ENCODE peak calls at places on chromosomes 12 and 14, in five cellular contexts. I is GM12878, P is SK-N-SH, X is K562, Y is A549. T is an unnamed sample.

GRCh38 chr12:110137786-110138185 is 13.6 kb downstream of the IFT81 start:
- DNase-seq in Y (no peak), I (no peak), X (no peak), P (no peak), T (no peak)

GRCh38 chr12:132360906-132361777 is 31.8 kb upstream of the GALNT9 start:
- DNase-seq in X (no peak), P (no peak), Y (no peak), I (no peak), T (no peak)

GRCh38 chr12:65313704-65314317 is 35.3 kb downstream of the MSRB3 start:
- DNase-seq in X (peak; percentile 3), Y (no peak), I (no peak), P (no peak), T (peak; percentile 47)

GRCh38 chr14:59507063-59507751 is 22.9 kb downstream of the JKAMP start:
- DNase-seq in X (peak; percentile 68), P (peak; percentile 57), I (no peak), Y (peak; percentile 45), T (peak; percentile 53)

GRCh38 chr14:93029911-93030555 is 85.7 kb downstream of the ITPK1 start:
- DNase-seq in I (no peak), Y (no peak), X (no peak), P (no peak), T (peak; percentile 31)

GRCh38 chr12:24854908-24855307 is 94.0 kb downstream of the BCAT1 start:
- DNase-seq in I (no peak), X (peak; percentile 19), P (no peak), Y (no peak), T (peak; percentile 61)

GRCh38 chr12:64018524-64018923 is 174.0 kb downstream of the SRGAP1 start:
- DNase-seq in X (no peak), I (no peak), P (no peak), Y (no peak), T (no peak)

GRCh38 chr14:72745546-72745945 is 148.4 kb downstream of the DPF3 start:
- DNase-seq in X (no peak), P (no peak), I (no peak), Y (peak; percentile 15), T (peak; percentile 89)

GRCh38 chr14:97785495-97785894 is 988.3 kb downstream of the VRK1 start:
- DNase-seq in P (no peak), I (no peak), X (no peak), Y (no peak), T (no peak)

GRCh38 chr14:100816950-100817901 is 8.7 kb upstream of the MEG3 start:
- DNase-seq in P (no peak), Y (no peak), X (no peak), I (no peak), T (no peak)

GRCh38 chr14:99164712-99165111 is 107.3 kb downstream of the BCL11B start:
- DNase-seq in I (no peak), P (no peak), X (no peak), Y (no peak), T (no peak)

GRCh38 chr14:99537399-99537798 is 56.2 kb downstream of the CCNK start:
- DNase-seq in I (no peak), P (no peak), X (no peak), Y (peak; percentile 74), T (peak; percentile 83)

GRCh38 chr14:97544581-97544980 is 747.4 kb downstream of the VRK1 start:
- DNase-seq in Y (no peak), X (no peak), I (peak; percentile 21), P (no peak), T (no peak)

GRCh38 chr14:74251546-74252030 is 12.3 kb downstream of the VSX2 start:
- DNase-seq in X (peak; percentile 78), I (peak; percentile 13), P (peak; percentile 79), Y (peak; percentile 82), T (peak; percentile 69)

GRCh38 chr14:64234877-64235651 is 59.1 kb downstream of the ESR2 start:
- DNase-seq in X (no peak), I (no peak), P (peak; percentile 70), Y (no peak), T (peak; percentile 14)

GRCh38 chr12:14961466-14962155 is at the start of gene ARHGDIB:
- DNase-seq in P (no peak), X (peak; percentile 59), I (peak; percentile 87), Y (no peak), T (no peak)

GRCh38 chr12:14962180-14962579 is 779 bp upstream of the ARHGDIB start:
- DNase-seq in Y (no peak), X (no peak), I (no peak), P (no peak), T (no peak)

GRCh38 chr12:14959916-14960315 is 1.5 kb downstream of the ARHGDIB start:
- DNase-seq in X (no peak), Y (no peak), I (no peak), P (no peak), T (no peak)

GRCh38 chr12:14959463-14959862 is 1.9 kb downstream of the ARHGDIB start:
- DNase-seq in X (no peak), Y (no peak), P (no peak), I (no peak), T (no peak)

GRCh38 chr12:14960548-14961465 is 594 bp downstream of the ARHGDIB start:
- DNase-seq in X (peak; percentile 37), Y (no peak), P (no peak), I (no peak), T (peak; percentile 36)
- TF ChIP-seq RAD21 in X (peak; percentile 11), Y (no peak), P (no peak), I (no peak), T (no peak)

GRCh38 chr12:80848858-80849257 is 88.9 kb downstream of the LIN7A start:
- DNase-seq in I (no peak), X (no peak), P (no peak), Y (no peak), T (no peak)

GRCh38 chr12:80847575-80847974 is 90.2 kb downstream of the LIN7A start:
- DNase-seq in X (no peak), Y (no peak), P (no peak), I (no peak), T (no peak)

GRCh38 chr12:80846930-80847329 is 90.8 kb downstream of the LIN7A start:
- DNase-seq in X (no peak), P (no peak), Y (no peak), I (no peak), T (no peak)

GRCh38 chr12:80849367-80849766 is 88.4 kb downstream of the LIN7A start:
- DNase-seq in P (no peak), Y (no peak), X (no peak), I (no peak), T (no peak)
- TF ChIP-seq CTCF in P (no peak), Y (no peak), X (no peak), I (no peak), T (no peak)

DNA sequence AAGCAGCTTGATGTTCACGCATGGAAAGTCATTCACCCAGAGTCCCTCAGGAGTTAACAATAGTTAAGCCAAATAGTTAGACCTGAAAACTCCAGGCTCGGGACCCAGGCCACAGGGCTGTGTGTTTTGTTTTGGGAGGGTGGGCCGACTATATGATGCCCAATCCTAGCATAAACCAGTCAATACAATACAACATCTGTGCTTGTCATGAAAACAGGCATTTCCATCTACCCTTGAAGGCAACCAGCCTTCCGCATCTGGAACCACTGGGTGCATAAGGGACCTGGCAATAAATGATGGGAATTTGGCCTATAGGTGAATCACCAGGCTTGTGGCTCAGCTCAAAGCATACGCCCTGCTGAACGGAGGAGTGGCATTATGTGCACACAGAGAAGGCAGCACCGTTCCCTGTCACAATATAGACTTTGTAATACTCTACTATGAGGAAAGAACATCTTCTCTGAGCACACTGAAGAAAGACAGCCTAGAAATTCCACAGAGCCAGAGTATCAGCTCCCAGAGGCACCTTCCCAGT is 91.0 kb upstream of the FOXN3 start:
- DNase-seq in Y (no peak), P (no peak), I (no peak), X (no peak), T (peak; percentile 68)
- TF ChIP-seq RCOR1 in Y (no peak), P (no peak), I (no peak), X (no peak), T (no peak)

GRCh38 chr12:120836119-120836684 is 68.0 kb downstream of the SPPL3 start:
- DNase-seq in Y (no peak), P (no peak), X (no peak), I (no peak), T (no peak)

GRCh38 chr12:120833849-120834248 is 70.3 kb downstream of the SPPL3 start:
- DNase-seq in X (no peak), I (no peak), P (no peak), Y (no peak), T (peak; percentile 64)

GRCh38 chr12:120835657-120836056 is 68.5 kb downstream of the SPPL3 start:
- DNase-seq in X (no peak), I (no peak), P (no peak), Y (no peak), T (no peak)

GRCh38 chr12:120834489-120835303 is 69.5 kb downstream of the SPPL3 start:
- DNase-seq in X (no peak), Y (no peak), P (no peak), I (no peak), T (no peak)

GRCh38 chr12:120835304-120835612 is 68.9 kb downstream of the SPPL3 start:
- DNase-seq in I (no peak), X (no peak), P (no peak), Y (no peak), T (no peak)
- TF ChIP-seq RAD21 in I (no peak), X (no peak), P (no peak), Y (no peak), T (no peak)

DNA sequence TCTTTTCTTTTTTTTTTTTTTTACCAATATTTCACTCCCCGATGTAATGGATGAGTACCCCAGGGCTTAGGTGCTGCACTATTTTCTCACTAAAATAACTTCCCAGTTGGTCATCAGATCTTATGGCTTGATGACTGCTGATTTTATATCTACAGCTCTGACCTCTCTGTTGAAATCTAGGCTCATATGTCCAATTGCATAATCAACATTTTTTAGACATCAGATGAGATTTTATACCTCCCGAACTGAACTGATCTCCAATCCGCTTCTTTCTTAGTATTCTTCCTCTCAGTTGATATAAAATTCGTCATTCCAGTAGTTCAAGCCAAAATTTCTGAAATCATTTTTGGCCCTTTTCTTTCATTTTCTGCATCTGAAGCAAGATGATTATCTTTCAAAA is 1236.5 kb downstream of the SLC16A7 start:
- DNase-seq in X (no peak), P (no peak), Y (no peak), I (no peak), T (no peak)
- TF ChIP-seq CTCF in X (no peak), P (no peak), Y (no peak), I (no peak), T (no peak)

DNA sequence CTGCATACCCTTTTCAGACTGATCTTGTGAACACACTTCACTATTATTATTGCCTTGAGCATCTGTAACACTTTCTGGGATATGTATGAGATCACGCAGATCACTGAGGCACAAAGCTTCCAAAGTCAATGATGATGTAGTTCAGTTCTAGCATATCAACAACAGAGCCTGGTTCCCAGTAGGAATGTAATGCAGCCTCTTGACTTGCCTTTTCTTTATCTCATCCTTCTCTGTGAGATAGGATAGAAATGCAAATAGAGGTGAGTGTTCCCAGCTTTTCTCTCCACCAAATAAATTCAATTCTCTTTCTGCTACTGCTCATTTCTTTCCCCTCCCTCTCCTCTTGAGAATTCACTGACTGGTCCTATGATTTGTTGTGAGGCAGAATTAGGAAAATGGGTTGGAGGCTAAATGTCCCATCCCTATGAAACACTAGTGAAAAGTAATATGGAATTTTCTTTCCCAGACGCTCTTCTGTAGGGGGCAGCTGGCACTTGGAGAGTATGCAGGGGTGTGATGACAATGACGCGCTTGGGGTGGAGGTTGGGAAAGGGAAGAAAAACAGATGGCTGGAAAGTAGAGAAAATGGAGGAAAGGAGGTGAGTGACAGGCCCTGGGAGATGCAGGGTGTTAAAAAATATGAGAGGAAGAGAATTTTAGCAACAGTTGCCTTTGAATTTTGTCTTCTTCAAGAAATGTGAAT is 96.0 kb upstream of the TMTC1 start:
- DNase-seq in X (no peak), P (no peak), Y (no peak), I (no peak), T (no peak)
- TF ChIP-seq RCOR1 in X (no peak), P (no peak), Y (no peak), I (no peak), T (no peak)

GRCh38 chr12:92927436-92928116 is 1.5 kb downstream of the EEA1 start:
- DNase-seq in Y (peak; percentile 46), X (peak; percentile 50), P (no peak), I (no peak), T (peak; percentile 77)
- TF ChIP-seq RAD21 in Y (no peak), X (no peak), P (no peak), I (no peak), T (no peak)

T was measured in IMR-90.